ENCODE peak calls at places on chromosomes 12 and 14, in eight cellular contexts. R, F, B, M, X, L, A and G are unnamed samples.

GRCh38 chr12:121792607-121793500 is 634 bp downstream of the RHOF start:
- DNase-seq in R (no peak), F (no peak), M (no peak), B (no peak), L (no peak), X (peak), A (no peak), G (no peak)

GRCh38 chr12:79737875-79738718 is 47.3 kb upstream of the PAWR start:
- DNase-seq in R (peak), B (peak), M (peak), A (peak), X (no peak), F (peak), L (peak), G (no peak)

GRCh38 chr12:47903927-47904646 is 707 bp downstream of the VDR start:
- DNase-seq in A (no peak), M (no peak), R (peak), L (no peak), F (peak), B (peak), X (peak), G (no peak)

GRCh38 chr12:12319501-12320322 is 30.3 kb downstream of the MANSC1 start:
- DNase-seq in A (no peak), M (no peak), B (peak), R (no peak), L (no peak), X (no peak), F (peak), G (no peak)

GRCh38 chr12:11652351-11653040 is 3.0 kb downstream of the ETV6 start:
- DNase-seq in R (peak), M (peak), A (no peak), F (peak), X (no peak), B (peak), L (no peak), G (no peak)

GRCh38 chr14:106844608-106845285 is 1318.4 kb downstream of the TMEM121 start:
- DNase-seq in A (no peak), F (no peak), R (peak), L (no peak), B (no peak), X (peak), M (peak), G (peak)

GRCh38 chr12:111158992-111159391 is 209.9 kb downstream of the PHETA1 start:
- DNase-seq in L (no peak), F (no peak), R (no peak), M (no peak), A (no peak), X (no peak), B (no peak), G (no peak)

GRCh38 chr12:95318071-95318545 is 100.5 kb downstream of the VEZT start:
- DNase-seq in M (no peak), F (peak), R (peak), X (no peak), B (peak), A (no peak), L (no peak), G (no peak)

GRCh38 chr12:115213538-115213961 is 529.6 kb upstream of the TBX3 start:
- DNase-seq in F (no peak), X (no peak), A (peak), L (no peak), M (no peak), B (no peak), R (no peak), G (no peak)

GRCh38 chr12:107515446-107515958 is 170.1 kb upstream of the PWP1 start:
- DNase-seq in L (peak), R (peak), M (no peak), X (no peak), B (peak), A (no peak), F (peak), G (no peak)

GRCh38 chr14:64764641-64765520 is 60.7 kb downstream of the PLEKHG3 start:
- DNase-seq in A (peak), X (peak), B (peak), M (peak), L (no peak), F (peak), R (peak), G (peak)